ENCODE peak calls at places on chromosomes 4 and X, in ten cellular contexts. One of them, this sample, is unnamed.

GRCh38 chr4:151438154-151438553 is 29.2 kb downstream of the FHIP1A start:
- DNase-seq in dorsolateral prefrontal cortex: no peak
- DNase-seq in CD8-positive, alpha-beta T cell: no peak
- DNase-seq in prostate gland: no peak
- DNase-seq in neural progenitor cell: no peak
- DNase-seq in epithelial cell of prostate: no peak
- DNase-seq in lower lobe of right lung: no peak
- DNase-seq in OCI-LY7: no peak
- DNase-seq in HCT116: no peak
- DNase-seq in right atrium auricular region: no peak
- DNase-seq in this sample: no peak

GRCh38 chr4:71841336-71841735 is 57.5 kb upstream of the GC start:
- DNase-seq in right atrium auricular region: no peak
- DNase-seq in neural progenitor cell: no peak
- DNase-seq in CD8-positive, alpha-beta T cell: no peak
- DNase-seq in dorsolateral prefrontal cortex: no peak
- DNase-seq in epithelial cell of prostate: no peak
- DNase-seq in prostate gland: no peak
- DNase-seq in HCT116: no peak
- DNase-seq in OCI-LY7: no peak
- DNase-seq in lower lobe of right lung: no peak
- DNase-seq in this sample: no peak

GRCh38 chrX:99719140-99719539 is 690.9 kb downstream of the PCDH19 start:
- DNase-seq in dorsolateral prefrontal cortex: no peak
- DNase-seq in lower lobe of right lung: no peak
- DNase-seq in epithelial cell of prostate: no peak
- DNase-seq in CD8-positive, alpha-beta T cell: no peak
- DNase-seq in HCT116: no peak
- DNase-seq in right atrium auricular region: no peak
- DNase-seq in neural progenitor cell: no peak
- DNase-seq in prostate gland: no peak
- DNase-seq in OCI-LY7: no peak
- DNase-seq in this sample: no peak

GRCh38 chr4:33878710-33879109 is 2365.6 kb downstream of the ARAP2 start:
- DNase-seq in right atrium auricular region: no peak
- DNase-seq in OCI-LY7: no peak
- DNase-seq in prostate gland: no peak
- DNase-seq in CD8-positive, alpha-beta T cell: no peak
- DNase-seq in neural progenitor cell: no peak
- DNase-seq in epithelial cell of prostate: no peak
- DNase-seq in lower lobe of right lung: no peak
- DNase-seq in dorsolateral prefrontal cortex: no peak
- DNase-seq in HCT116: no peak
- DNase-seq in this sample: no peak

GRCh38 chr4:159105063-159105414 is 2.2 kb downstream of the RAPGEF2 start:
- DNase-seq in HCT116: no peak
- DNase-seq in right atrium auricular region: no peak
- DNase-seq in epithelial cell of prostate: no peak
- DNase-seq in CD8-positive, alpha-beta T cell: no peak
- DNase-seq in prostate gland: no peak
- DNase-seq in dorsolateral prefrontal cortex: no peak
- DNase-seq in lower lobe of right lung: no peak
- DNase-seq in OCI-LY7: no peak
- DNase-seq in neural progenitor cell: peak
- DNase-seq in this sample: no peak

GRCh38 chr4:140395668-140396067 is 22.2 kb downstream of the SCOC start:
- DNase-seq in dorsolateral prefrontal cortex: no peak
- DNase-seq in lower lobe of right lung: no peak
- DNase-seq in CD8-positive, alpha-beta T cell: no peak
- DNase-seq in neural progenitor cell: no peak
- DNase-seq in HCT116: no peak
- DNase-seq in OCI-LY7: no peak
- DNase-seq in prostate gland: no peak
- DNase-seq in epithelial cell of prostate: no peak
- DNase-seq in right atrium auricular region: no peak
- DNase-seq in this sample: no peak

GRCh38 chr4:17763352-17763890 is 18.0 kb downstream of the FAM184B start:
- DNase-seq in neural progenitor cell: no peak
- DNase-seq in prostate gland: no peak
- DNase-seq in right atrium auricular region: no peak
- DNase-seq in CD8-positive, alpha-beta T cell: no peak
- DNase-seq in lower lobe of right lung: no peak
- DNase-seq in epithelial cell of prostate: no peak
- DNase-seq in dorsolateral prefrontal cortex: no peak
- DNase-seq in OCI-LY7: no peak
- DNase-seq in HCT116: no peak
- DNase-seq in this sample: no peak

GRCh38 chr4:3432381-3432790 is 9.4 kb upstream of the HGFAC start:
- DNase-seq in CD8-positive, alpha-beta T cell: no peak
- DNase-seq in prostate gland: no peak
- DNase-seq in lower lobe of right lung: no peak
- DNase-seq in neural progenitor cell: no peak
- DNase-seq in HCT116: no peak
- DNase-seq in OCI-LY7: no peak
- DNase-seq in right atrium auricular region: no peak
- DNase-seq in dorsolateral prefrontal cortex: no peak
- DNase-seq in epithelial cell of prostate: no peak
- DNase-seq in this sample: no peak

GRCh38 chrX:47080215-47080914 is 2.1 kb downstream of the RGN start:
- DNase-seq in OCI-LY7: no peak
- DNase-seq in CD8-positive, alpha-beta T cell: no peak
- DNase-seq in prostate gland: no peak
- DNase-seq in neural progenitor cell: no peak
- DNase-seq in dorsolateral prefrontal cortex: no peak
- DNase-seq in lower lobe of right lung: no peak
- DNase-seq in HCT116: no peak
- DNase-seq in epithelial cell of prostate: no peak
- DNase-seq in right atrium auricular region: no peak
- DNase-seq in this sample: no peak

GRCh38 chrX:103464071-103464773 is 55.1 kb downstream of the RAB40A start:
- DNase-seq in epithelial cell of prostate: no peak
- DNase-seq in lower lobe of right lung: no peak
- DNase-seq in dorsolateral prefrontal cortex: peak
- DNase-seq in neural progenitor cell: peak
- DNase-seq in OCI-LY7: peak
- DNase-seq in right atrium auricular region: no peak
- DNase-seq in CD8-positive, alpha-beta T cell: no peak
- DNase-seq in HCT116: peak
- DNase-seq in prostate gland: peak
- DNase-seq in this sample: no peak

GRCh38 chrX:15343075-15343476 is 7.8 kb upstream of the PIGA start:
- DNase-seq in lower lobe of right lung: no peak
- DNase-seq in prostate gland: peak
- DNase-seq in HCT116: no peak
- DNase-seq in epithelial cell of prostate: no peak
- DNase-seq in dorsolateral prefrontal cortex: no peak
- DNase-seq in neural progenitor cell: no peak
- DNase-seq in OCI-LY7: no peak
- DNase-seq in right atrium auricular region: no peak
- DNase-seq in CD8-positive, alpha-beta T cell: no peak
- DNase-seq in this sample: no peak

DNA sequence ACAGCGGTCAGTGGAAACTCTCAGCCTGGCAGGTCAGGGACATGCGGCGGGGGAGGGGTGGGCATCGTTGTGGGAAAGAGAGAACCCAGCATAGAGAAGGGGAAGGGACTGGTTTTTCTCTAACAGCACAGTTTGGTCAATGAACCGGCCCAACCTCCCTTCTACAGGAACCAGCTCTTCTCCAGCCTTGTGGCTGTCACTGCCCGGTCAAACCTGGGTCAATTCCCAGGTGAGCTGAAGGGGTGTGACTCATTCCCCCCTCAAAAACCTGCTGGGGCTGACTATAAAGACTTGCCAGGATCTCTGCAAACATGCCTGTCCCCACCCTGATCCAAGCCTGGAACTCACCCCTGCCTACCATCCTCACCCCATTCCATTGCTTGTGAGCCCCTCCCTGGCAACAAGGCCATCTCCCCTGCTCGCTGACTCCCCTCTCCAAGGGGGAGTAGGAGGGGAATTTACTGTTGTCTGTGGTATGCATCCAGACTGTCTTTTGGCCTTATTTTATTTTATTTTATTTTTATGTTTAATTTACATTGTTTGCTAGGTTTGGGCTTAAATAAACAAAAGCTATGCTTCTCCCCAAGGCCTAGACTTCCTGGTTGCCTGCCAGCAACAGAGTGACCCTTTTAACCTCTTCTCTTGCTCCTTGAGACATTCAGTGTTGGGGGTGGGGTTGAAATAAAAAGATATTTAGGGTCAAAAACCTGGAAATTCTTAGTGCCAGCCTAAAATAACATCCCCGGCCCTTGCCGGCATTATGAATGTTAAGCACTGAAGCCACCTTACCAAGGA is 49.6 kb downstream of the TSC22D3 start:
- DNase-seq in dorsolateral prefrontal cortex: no peak
- DNase-seq in lower lobe of right lung: no peak
- DNase-seq in prostate gland: no peak
- DNase-seq in epithelial cell of prostate: no peak
- DNase-seq in CD8-positive, alpha-beta T cell: no peak
- DNase-seq in OCI-LY7: no peak
- DNase-seq in right atrium auricular region: no peak
- DNase-seq in HCT116: no peak
- DNase-seq in neural progenitor cell: no peak
- DNase-seq in this sample: no peak
- H3K27ac ChIP-seq in dorsolateral prefrontal cortex: no peak
- H3K27ac ChIP-seq in lower lobe of right lung: peak
- H3K27ac ChIP-seq in prostate gland: peak
- H3K27ac ChIP-seq in epithelial cell of prostate: peak
- H3K27ac ChIP-seq in CD8-positive, alpha-beta T cell: no peak
- H3K27ac ChIP-seq in OCI-LY7: no peak
- H3K27ac ChIP-seq in right atrium auricular region: no peak
- H3K27ac ChIP-seq in HCT116: no peak
- H3K27ac ChIP-seq in neural progenitor cell: no peak
- H3K27ac ChIP-seq in this sample: peak

DNA sequence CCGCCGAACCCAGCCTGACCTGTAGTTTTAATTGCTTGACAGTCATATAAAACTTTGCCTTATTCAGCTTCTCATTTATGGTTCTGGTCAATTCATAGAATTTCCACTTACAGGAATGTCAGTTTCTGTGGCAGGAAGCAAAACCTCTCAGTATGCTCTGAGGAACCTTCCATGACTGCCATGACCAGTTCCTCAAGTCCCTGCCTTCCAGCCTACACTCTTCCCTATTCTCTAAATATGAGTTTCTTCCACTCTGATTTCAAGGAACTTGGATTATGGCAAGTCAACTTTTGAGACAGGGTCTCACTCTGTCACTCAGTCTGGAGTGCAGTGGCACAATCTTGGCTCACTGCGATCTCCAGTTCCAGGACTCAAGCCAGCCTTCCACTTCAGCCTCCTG is 26.0 kb upstream of the NSUN7 start:
- DNase-seq in right atrium auricular region: no peak
- DNase-seq in dorsolateral prefrontal cortex: no peak
- DNase-seq in lower lobe of right lung: no peak
- DNase-seq in OCI-LY7: no peak
- DNase-seq in neural progenitor cell: no peak
- DNase-seq in prostate gland: no peak
- DNase-seq in CD8-positive, alpha-beta T cell: no peak
- DNase-seq in epithelial cell of prostate: no peak
- DNase-seq in HCT116: no peak
- DNase-seq in this sample: no peak
- H3K27ac ChIP-seq in right atrium auricular region: no peak
- H3K27ac ChIP-seq in dorsolateral prefrontal cortex: no peak
- H3K27ac ChIP-seq in lower lobe of right lung: peak
- H3K27ac ChIP-seq in OCI-LY7: no peak
- H3K27ac ChIP-seq in neural progenitor cell: no peak
- H3K27ac ChIP-seq in prostate gland: no peak
- H3K27ac ChIP-seq in CD8-positive, alpha-beta T cell: no peak
- H3K27ac ChIP-seq in epithelial cell of prostate: peak
- H3K27ac ChIP-seq in HCT116: no peak
- H3K27ac ChIP-seq in this sample: no peak

DNA sequence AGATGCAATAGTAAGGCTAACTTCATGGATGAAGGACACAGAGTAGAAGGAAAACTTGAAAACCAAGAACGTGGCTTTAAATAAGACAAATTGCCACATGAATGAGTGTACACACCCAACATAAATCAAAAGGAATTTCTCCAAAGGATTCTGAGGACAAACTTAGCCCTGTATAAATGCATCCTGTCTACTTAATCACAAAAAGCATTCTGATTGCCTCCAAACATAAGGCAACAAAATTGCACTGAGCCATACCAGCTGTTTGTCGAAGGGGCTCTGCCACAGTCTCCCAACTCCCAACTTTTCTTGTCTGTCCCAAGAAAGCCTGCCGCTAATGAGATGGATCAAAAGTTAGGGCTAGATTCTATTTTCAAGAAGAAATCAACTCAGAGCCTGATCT is 194.3 kb downstream of the SOWAHB start:
- DNase-seq in HCT116: peak
- DNase-seq in prostate gland: no peak
- DNase-seq in dorsolateral prefrontal cortex: no peak
- DNase-seq in neural progenitor cell: no peak
- DNase-seq in right atrium auricular region: no peak
- DNase-seq in OCI-LY7: no peak
- DNase-seq in lower lobe of right lung: no peak
- DNase-seq in epithelial cell of prostate: no peak
- DNase-seq in CD8-positive, alpha-beta T cell: no peak
- DNase-seq in this sample: no peak
- H3K27ac ChIP-seq in HCT116: peak
- H3K27ac ChIP-seq in prostate gland: peak
- H3K27ac ChIP-seq in dorsolateral prefrontal cortex: no peak
- H3K27ac ChIP-seq in neural progenitor cell: no peak
- H3K27ac ChIP-seq in right atrium auricular region: peak
- H3K27ac ChIP-seq in OCI-LY7: no peak
- H3K27ac ChIP-seq in lower lobe of right lung: peak
- H3K27ac ChIP-seq in epithelial cell of prostate: peak
- H3K27ac ChIP-seq in CD8-positive, alpha-beta T cell: no peak
- H3K27ac ChIP-seq in this sample: peak

GRCh38 chr4:168839758-168840385 is 170.2 kb downstream of the CBR4 start:
- DNase-seq in epithelial cell of prostate: no peak
- DNase-seq in lower lobe of right lung: no peak
- DNase-seq in OCI-LY7: no peak
- DNase-seq in neural progenitor cell: no peak
- DNase-seq in dorsolateral prefrontal cortex: no peak
- DNase-seq in prostate gland: no peak
- DNase-seq in CD8-positive, alpha-beta T cell: no peak
- DNase-seq in HCT116: no peak
- DNase-seq in right atrium auricular region: no peak
- DNase-seq in this sample: no peak

GRCh38 chr4:168832746-168833575 is 177.1 kb downstream of the CBR4 start:
- DNase-seq in right atrium auricular region: no peak
- DNase-seq in OCI-LY7: no peak
- DNase-seq in prostate gland: peak
- DNase-seq in CD8-positive, alpha-beta T cell: no peak
- DNase-seq in HCT116: no peak
- DNase-seq in neural progenitor cell: peak
- DNase-seq in epithelial cell of prostate: no peak
- DNase-seq in dorsolateral prefrontal cortex: peak
- DNase-seq in lower lobe of right lung: no peak
- DNase-seq in this sample: peak

GRCh38 chr4:168837922-168838321 is 172.1 kb downstream of the CBR4 start:
- DNase-seq in prostate gland: no peak
- DNase-seq in CD8-positive, alpha-beta T cell: no peak
- DNase-seq in neural progenitor cell: no peak
- DNase-seq in HCT116: no peak
- DNase-seq in right atrium auricular region: no peak
- DNase-seq in OCI-LY7: no peak
- DNase-seq in lower lobe of right lung: no peak
- DNase-seq in epithelial cell of prostate: no peak
- DNase-seq in dorsolateral prefrontal cortex: no peak
- DNase-seq in this sample: no peak

GRCh38 chr4:168835880-168836454 is 174.1 kb downstream of the CBR4 start:
- DNase-seq in epithelial cell of prostate: no peak
- DNase-seq in dorsolateral prefrontal cortex: no peak
- DNase-seq in CD8-positive, alpha-beta T cell: no peak
- DNase-seq in neural progenitor cell: no peak
- DNase-seq in prostate gland: no peak
- DNase-seq in lower lobe of right lung: no peak
- DNase-seq in right atrium auricular region: no peak
- DNase-seq in HCT116: no peak
- DNase-seq in OCI-LY7: no peak
- DNase-seq in this sample: no peak

GRCh38 chr4:168836482-168836881 is 173.6 kb downstream of the CBR4 start:
- DNase-seq in dorsolateral prefrontal cortex: no peak
- DNase-seq in right atrium auricular region: no peak
- DNase-seq in OCI-LY7: no peak
- DNase-seq in neural progenitor cell: no peak
- DNase-seq in CD8-positive, alpha-beta T cell: no peak
- DNase-seq in prostate gland: no peak
- DNase-seq in lower lobe of right lung: no peak
- DNase-seq in HCT116: no peak
- DNase-seq in epithelial cell of prostate: no peak
- DNase-seq in this sample: no peak
- H3K27ac ChIP-seq in dorsolateral prefrontal cortex: no peak
- H3K27ac ChIP-seq in right atrium auricular region: peak
- H3K27ac ChIP-seq in OCI-LY7: no peak
- H3K27ac ChIP-seq in neural progenitor cell: no peak
- H3K27ac ChIP-seq in CD8-positive, alpha-beta T cell: no peak
- H3K27ac ChIP-seq in prostate gland: peak
- H3K27ac ChIP-seq in lower lobe of right lung: peak
- H3K27ac ChIP-seq in HCT116: no peak
- H3K27ac ChIP-seq in epithelial cell of prostate: peak
- H3K27ac ChIP-seq in this sample: peak